ENCODE peak calls at places on chromosomes 13 and 19, in five cellular contexts. B, V, F, A and O are unnamed samples. For H3K4me1, the result is how much of the 10 kb centered on the place peaks cover.

GRCh38 chr13:62171697-62172096 is 756.0 kb upstream of the PCDH20 start:
- DNase-seq in A (no peak), V (no peak), B (no peak), F (no peak), O (no peak)

GRCh38 chr19:3150739-3151329 is 15.0 kb downstream of the GNA15 start:
- DNase-seq in A (no peak), B (no peak), F (no peak), V (no peak), O (no peak)

GRCh38 chr19:55075366-55075998 is at the start of gene EPS8L1:
- DNase-seq in V (no peak), A (peak), F (no peak), B (peak), O (no peak)

GRCh38 chr19:3627351-3627723 is 747 bp upstream of the CACTIN start:
- DNase-seq in V (no peak), F (no peak), B (no peak), A (no peak), O (no peak)

GRCh38 chr13:21825801-21826200 is 154.9 kb downstream of the FGF9 start:
- DNase-seq in F (no peak), V (no peak), B (no peak), A (no peak), O (no peak)

GRCh38 chr13:88617176-88617575 is 946.0 kb downstream of the SLITRK5 start:
- DNase-seq in V (no peak), F (no peak), A (no peak), B (no peak), O (no peak)

GRCh38 chr19:13099073-13099999 is 3.3 kb downstream of the LYL1 start:
- DNase-seq in B (peak), V (peak), A (peak), F (no peak), O (peak)

GRCh38 chr19:39704181-39705044 is at the start of gene LGALS14:
- DNase-seq in A (no peak), V (no peak), F (no peak), B (no peak), O (no peak)

GRCh38 chr13:29505950-29506349 is 89.5 kb downstream of the SLC7A1 start:
- DNase-seq in F (no peak), A (peak), B (no peak), V (no peak), O (no peak)

GRCh38 chr13:29935309-29935981 is 85.0 kb upstream of the UBL3 start:
- DNase-seq in B (no peak), A (no peak), V (no peak), F (no peak), O (no peak)

GRCh38 chr19:35098413-35099049 is 17.1 kb upstream of the FXYD3 start:
- DNase-seq in A (no peak), B (no peak), V (no peak), F (no peak), O (no peak)

GRCh38 chr13:99258946-99259345 is 767 bp upstream of the GPR18 start:
- DNase-seq in F (no peak), V (no peak), A (no peak), B (no peak), O (no peak)

GRCh38 chr13:45102136-45102802 is 18.0 kb upstream of the GTF2F2 start:
- DNase-seq in B (no peak), A (no peak), F (no peak), V (no peak), O (no peak)

GRCh38 chr19:33580026-33580644 is 41.6 kb upstream of the CHST8 start:
- DNase-seq in B (no peak), F (no peak), V (no peak), A (no peak), O (no peak)

GRCh38 chr19:18503971-18504885 is 17.6 kb downstream of the ELL start:
- DNase-seq in A (no peak), B (no peak), F (no peak), V (no peak), O (no peak)
- H3K4me1 ChIP-seq in A (half or more), B (half or more), F (half or more), V (half or more), O (under half)

DNA sequence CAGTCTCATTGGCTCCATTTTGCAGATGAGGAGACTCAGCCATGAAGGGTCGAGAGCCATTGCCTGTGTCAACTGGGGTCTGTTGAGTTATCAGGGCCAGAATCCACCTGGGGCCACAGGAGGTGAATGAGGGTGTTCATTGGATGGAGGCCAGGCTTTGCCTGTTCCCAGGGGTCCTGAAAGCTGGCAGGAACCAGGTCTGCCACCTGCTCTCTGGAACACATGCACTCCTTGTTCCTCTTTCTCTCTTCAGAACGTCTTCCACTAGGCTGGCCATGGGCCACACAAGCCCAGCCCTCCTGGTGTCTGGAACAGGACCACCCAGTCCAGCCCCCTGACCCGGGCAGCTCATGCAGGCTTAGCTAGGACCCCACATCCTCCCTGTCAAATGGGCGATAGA is 21.1 kb downstream of the PPP1R37 start:
- DNase-seq in A (no peak), V (no peak), F (no peak), B (no peak), O (no peak)
- H3K27ac ChIP-seq in A (no peak), V (no peak), F (no peak), B (no peak), O (no peak)

GRCh38 chr19:48637948-48638830 is 1.0 kb upstream of the DBP start:
- DNase-seq in V (peak), A (no peak), B (peak), F (peak), O (peak)
- TF ChIP-seq CTCF in V (no peak), A (no peak), B (no peak), F (peak), O (no peak)

GRCh38 chr13:110254151-110254679 is 52.7 kb downstream of the COL4A1 start:
- DNase-seq in B (peak), A (no peak), V (peak), F (no peak), O (no peak)
- H3K4me1 ChIP-seq in B (under half), A (under half), V (under half), F (under half), O (under half)

DNA sequence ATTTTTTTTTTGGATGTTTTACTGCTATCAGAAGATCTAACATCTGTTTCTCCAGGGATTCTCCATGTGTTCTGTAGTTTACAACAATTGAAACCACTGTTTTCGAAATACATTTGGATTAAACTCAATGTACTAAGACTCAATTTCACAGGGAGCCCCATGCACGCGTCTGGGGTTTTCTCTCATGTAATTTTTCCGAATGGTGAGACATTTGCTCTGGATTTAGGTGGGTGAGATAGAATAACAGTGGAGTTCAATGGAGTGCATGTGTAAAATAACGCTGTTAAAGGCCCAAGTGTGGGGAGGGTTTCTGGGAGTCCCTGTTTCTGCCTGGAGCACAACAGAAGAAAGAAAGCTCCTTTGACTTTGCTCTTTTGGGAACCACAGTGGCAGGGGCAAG is 330.3 kb downstream of the TSHZ3 start:
- DNase-seq in A (no peak), B (no peak), V (no peak), F (no peak), O (no peak)
- H3K27ac ChIP-seq in A (no peak), B (no peak), V (no peak), F (no peak), O (no peak)

GRCh38 chr13:18996221-18996620 is 185.4 kb downstream of the TUBA3C start:
- DNase-seq in B (no peak), A (no peak), F (no peak), V (no peak), O (no peak)

GRCh38 chr13:18991054-18991453 is 190.6 kb downstream of the TUBA3C start:
- DNase-seq in V (no peak), F (no peak), B (no peak), A (no peak), O (no peak)

GRCh38 chr13:18995259-18995873 is 186.3 kb downstream of the TUBA3C start:
- DNase-seq in B (no peak), A (no peak), F (no peak), V (no peak), O (no peak)

GRCh38 chr13:18993884-18994660 is 187.6 kb downstream of the TUBA3C start:
- DNase-seq in F (no peak), B (no peak), A (no peak), V (no peak), O (no peak)

DNA sequence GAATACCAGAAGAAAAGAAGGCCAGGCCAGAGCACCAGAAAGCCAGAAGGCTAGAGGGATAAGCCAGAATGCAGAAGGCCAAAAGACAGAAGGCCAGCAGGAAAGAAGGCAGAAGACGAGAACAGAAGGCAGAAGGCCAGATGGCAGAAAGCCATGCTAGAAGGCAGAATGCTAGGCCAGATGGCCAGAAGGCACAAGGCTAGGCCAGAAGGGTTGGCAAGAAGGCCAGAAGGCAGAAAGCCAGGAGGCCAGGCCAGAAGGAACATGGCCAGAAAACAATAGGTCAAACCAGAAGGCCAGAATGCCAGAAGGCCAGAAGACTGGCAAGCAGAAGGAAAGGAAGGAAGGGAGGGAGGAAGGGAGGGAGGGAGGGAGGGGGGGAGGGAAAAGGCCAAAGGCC is 188.8 kb downstream of the TUBA3C start:
- DNase-seq in A (no peak), F (no peak), B (no peak), V (peak), O (no peak)
- TF ChIP-seq CTCF in A (no peak), F (no peak), B (no peak), V (no peak), O (no peak)

GRCh38 chr13:113002891-113003290 is 33.9 kb downstream of the MCF2L start:
- DNase-seq in B (no peak), F (no peak), V (no peak), A (no peak), O (no peak)

GRCh38 chr13:113000575-113000974 is 31.6 kb downstream of the MCF2L start:
- DNase-seq in B (no peak), F (no peak), A (no peak), V (no peak), O (no peak)

GRCh38 chr13:113004126-113004525 is 35.1 kb downstream of the MCF2L start:
- DNase-seq in V (no peak), F (no peak), A (no peak), B (no peak), O (no peak)

GRCh38 chr13:113001251-113002140 is 32.5 kb downstream of the MCF2L start:
- DNase-seq in A (no peak), F (no peak), V (peak), B (peak), O (no peak)

GRCh38 chr13:113002206-113002821 is 33.3 kb downstream of the MCF2L start:
- DNase-seq in V (no peak), B (no peak), A (no peak), F (no peak), O (no peak)
- H3K4me1 ChIP-seq in V (under half), B (under half), A (under half), F (under half), O (under half)